ENCODE peak calls at places on chromosomes 2 and 18, in four cellular contexts. One of them, this sample, is unnamed.

GRCh38 chr18:11909081-11909410 is 929 bp upstream of the MPPE1 start:
- DNase-seq in activated T-helper 9 cell treated with anti-CD3 and anti-CD28 coated beads, Interleukin-2, amount 50 U/mL, for 16 hours: no peak
- DNase-seq in PC-9: no peak
- DNase-seq in T-helper 1 cell: no peak
- DNase-seq in this sample: peak

GRCh38 chr2:182592691-182593393 is 123.2 kb upstream of the DNAJC10 start:
- DNase-seq in activated T-helper 9 cell treated with anti-CD3 and anti-CD28 coated beads, Interleukin-2, amount 50 U/mL, for 16 hours: no peak
- DNase-seq in PC-9: no peak
- DNase-seq in T-helper 1 cell: no peak
- DNase-seq in this sample: no peak

GRCh38 chr2:222315443-222316121 is 16.8 kb upstream of the PAX3 start:
- DNase-seq in activated T-helper 9 cell treated with anti-CD3 and anti-CD28 coated beads, Interleukin-2, amount 50 U/mL, for 16 hours: no peak
- DNase-seq in PC-9: no peak
- DNase-seq in T-helper 1 cell: no peak
- DNase-seq in this sample: no peak

GRCh38 chr2:233074106-233074505 is 14.0 kb downstream of the INPP5D start:
- DNase-seq in activated T-helper 9 cell treated with anti-CD3 and anti-CD28 coated beads, Interleukin-2, amount 50 U/mL, for 16 hours: no peak
- DNase-seq in PC-9: no peak
- DNase-seq in T-helper 1 cell: no peak
- DNase-seq in this sample: no peak

GRCh38 chr2:12778369-12778768 is 61.6 kb downstream of the TRIB2 start:
- DNase-seq in activated T-helper 9 cell treated with anti-CD3 and anti-CD28 coated beads, Interleukin-2, amount 50 U/mL, for 16 hours: no peak
- DNase-seq in PC-9: no peak
- DNase-seq in T-helper 1 cell: no peak
- DNase-seq in this sample: no peak

GRCh38 chr2:18346364-18346763 is 214.1 kb downstream of the RDH14 start:
- DNase-seq in activated T-helper 9 cell treated with anti-CD3 and anti-CD28 coated beads, Interleukin-2, amount 50 U/mL, for 16 hours: no peak
- DNase-seq in PC-9: no peak
- DNase-seq in T-helper 1 cell: no peak
- DNase-seq in this sample: no peak

GRCh38 chr2:22970284-22970975 is 414.5 kb upstream of the KLHL29 start:
- DNase-seq in activated T-helper 9 cell treated with anti-CD3 and anti-CD28 coated beads, Interleukin-2, amount 50 U/mL, for 16 hours: no peak
- DNase-seq in PC-9: no peak
- DNase-seq in T-helper 1 cell: no peak
- DNase-seq in this sample: no peak

GRCh38 chr2:182503886-182504285 is 77.0 kb upstream of the PDE1A start:
- DNase-seq in activated T-helper 9 cell treated with anti-CD3 and anti-CD28 coated beads, Interleukin-2, amount 50 U/mL, for 16 hours: no peak
- DNase-seq in PC-9: no peak
- DNase-seq in T-helper 1 cell: no peak
- DNase-seq in this sample: peak

GRCh38 chr2:38406597-38407110 is 29.6 kb upstream of the ATL2 start:
- DNase-seq in activated T-helper 9 cell treated with anti-CD3 and anti-CD28 coated beads, Interleukin-2, amount 50 U/mL, for 16 hours: no peak
- DNase-seq in PC-9: no peak
- DNase-seq in T-helper 1 cell: no peak
- DNase-seq in this sample: no peak

GRCh38 chr2:60054571-60055340 is 498.7 kb downstream of the BCL11A start:
- DNase-seq in activated T-helper 9 cell treated with anti-CD3 and anti-CD28 coated beads, Interleukin-2, amount 50 U/mL, for 16 hours: no peak
- DNase-seq in PC-9: no peak
- DNase-seq in T-helper 1 cell: no peak
- DNase-seq in this sample: no peak

GRCh38 chr2:128446049-128446811 is 127.6 kb upstream of the HS6ST1 start:
- DNase-seq in activated T-helper 9 cell treated with anti-CD3 and anti-CD28 coated beads, Interleukin-2, amount 50 U/mL, for 16 hours: no peak
- DNase-seq in PC-9: no peak
- DNase-seq in T-helper 1 cell: no peak
- DNase-seq in this sample: no peak

GRCh38 chr2:224523626-224524577 is 61.3 kb downstream of the CUL3 start:
- DNase-seq in activated T-helper 9 cell treated with anti-CD3 and anti-CD28 coated beads, Interleukin-2, amount 50 U/mL, for 16 hours: no peak
- DNase-seq in PC-9: no peak
- DNase-seq in T-helper 1 cell: no peak
- DNase-seq in this sample: peak

GRCh38 chr2:28608829-28609400 is 113.1 kb downstream of the PLB1 start:
- DNase-seq in activated T-helper 9 cell treated with anti-CD3 and anti-CD28 coated beads, Interleukin-2, amount 50 U/mL, for 16 hours: no peak
- DNase-seq in PC-9: no peak
- DNase-seq in T-helper 1 cell: no peak
- DNase-seq in this sample: no peak

GRCh38 chr18:35242426-35242825 is 1.6 kb downstream of the ZNF397 start:
- DNase-seq in activated T-helper 9 cell treated with anti-CD3 and anti-CD28 coated beads, Interleukin-2, amount 50 U/mL, for 16 hours: no peak
- DNase-seq in PC-9: no peak
- DNase-seq in T-helper 1 cell: no peak
- DNase-seq in this sample: no peak

GRCh38 chr2:216283038-216283900 is 89.0 kb downstream of the MARCHF4 start:
- DNase-seq in activated T-helper 9 cell treated with anti-CD3 and anti-CD28 coated beads, Interleukin-2, amount 50 U/mL, for 16 hours: no peak
- DNase-seq in PC-9: no peak
- DNase-seq in T-helper 1 cell: no peak
- DNase-seq in this sample: no peak